ENCODE peak calls at places on chromosomes 4 and X, in ten cellular contexts. L, K, I, D, V, U, E, B, N and C are unnamed samples.

GRCh38 chrX:2608638-2609430 is 82.3 kb upstream of the CD99 start:
- DNase-seq in V (peak), I (peak), K (peak), N (no peak), E (peak), B (peak), L (peak), U (peak), D (peak), C (peak)

GRCh38 chr4:53863731-53864130 is 200.7 kb downstream of the CHIC2 start:
- DNase-seq in L (no peak), E (peak), K (no peak), N (no peak), U (no peak), V (no peak), D (no peak), I (no peak), B (no peak), C (no peak)

GRCh38 chr4:15336410-15337184 is 91.2 kb upstream of the C1QTNF7 start:
- DNase-seq in B (no peak), L (no peak), I (peak), U (peak), E (peak), N (no peak), V (peak), K (no peak), D (peak), C (no peak)

GRCh38 chrX:76148011-76148665 is 24.7 kb upstream of the PBDC1 start:
- DNase-seq in V (peak), E (peak), B (no peak), N (no peak), K (no peak), L (peak), U (peak), D (peak), I (peak), C (peak)

GRCh38 chr4:55157559-55158277 is 32.3 kb upstream of the KDR start:
- DNase-seq in B (no peak), U (no peak), K (no peak), I (no peak), L (no peak), D (no peak), N (no peak), E (peak), V (no peak), C (no peak)

GRCh38 chrX:47751670-47752069 is 85.0 kb upstream of the ZNF81 start:
- DNase-seq in V (peak), I (peak), D (peak), L (peak), K (peak), U (peak), N (no peak), B (no peak), E (peak), C (peak)

GRCh38 chrX:109270580-109271484 is 211.1 kb downstream of the GUCY2F start:
- DNase-seq in B (no peak), V (peak), U (peak), D (peak), L (peak), N (no peak), K (no peak), E (peak), I (no peak), C (peak)

GRCh38 chr4:1045595-1046201 is 34.3 kb downstream of the FGFRL1 start:
- DNase-seq in L (no peak), B (no peak), U (no peak), K (peak), N (no peak), D (no peak), I (no peak), E (no peak), V (no peak), C (no peak)

GRCh38 chr4:99062120-99062519 is 26.5 kb downstream of the ADH5 start:
- DNase-seq in I (peak), L (no peak), U (no peak), N (no peak), D (peak), E (no peak), K (no peak), B (no peak), V (peak), C (no peak)